ENCODE peak calls at places on chromosomes 12 and 14, in four cellular contexts. One of them, this sample, is unnamed.

GRCh38 chr12:93847517-93848452 is 170.6 kb downstream of the CRADD start:
- DNase-seq in K562: no peak
- DNase-seq in HepG2: no peak
- DNase-seq in GM12878: peak; percentile 82
- DNase-seq in this sample: no peak

GRCh38 chr12:101743724-101744472 is 4.6 kb upstream of the SYCP3 start:
- DNase-seq in GM12878: peak; percentile 67
- DNase-seq in K562: no peak
- DNase-seq in HepG2: no peak
- DNase-seq in this sample: no peak

GRCh38 chr12:117476341-117476740 is 114.9 kb upstream of the NOS1 start:
- DNase-seq in GM12878: no peak
- DNase-seq in HepG2: no peak
- DNase-seq in K562: no peak
- DNase-seq in this sample: no peak

GRCh38 chr12:11653215-11653753 is 3.8 kb downstream of the ETV6 start:
- DNase-seq in GM12878: peak; percentile 69
- DNase-seq in K562: peak; percentile 12
- DNase-seq in HepG2: no peak
- DNase-seq in this sample: no peak

GRCh38 chr12:122844366-122844971 is 9.2 kb downstream of the HIP1R start:
- DNase-seq in HepG2: no peak
- DNase-seq in GM12878: no peak
- DNase-seq in K562: no peak
- DNase-seq in this sample: no peak

GRCh38 chr12:80936642-80937390 is 918 bp downstream of the LIN7A start:
- DNase-seq in GM12878: no peak
- DNase-seq in K562: no peak
- DNase-seq in HepG2: peak; percentile 79
- DNase-seq in this sample: peak; percentile 50

GRCh38 chr14:68283378-68284123 is 464.0 kb downstream of the RAD51B start:
- DNase-seq in K562: no peak
- DNase-seq in HepG2: no peak
- DNase-seq in GM12878: peak; percentile 95
- DNase-seq in this sample: no peak

GRCh38 chr12:121536929-121537813 is 43.7 kb downstream of the KDM2B start:
- DNase-seq in HepG2: peak; percentile 76
- DNase-seq in K562: peak; percentile 60
- DNase-seq in GM12878: peak; percentile 82
- DNase-seq in this sample: peak; percentile 40

GRCh38 chr12:34389378-34390170 is 367.3 kb downstream of the ALG10 start:
- DNase-seq in K562: no peak
- DNase-seq in GM12878: no peak
- DNase-seq in HepG2: no peak
- DNase-seq in this sample: no peak

DNA sequence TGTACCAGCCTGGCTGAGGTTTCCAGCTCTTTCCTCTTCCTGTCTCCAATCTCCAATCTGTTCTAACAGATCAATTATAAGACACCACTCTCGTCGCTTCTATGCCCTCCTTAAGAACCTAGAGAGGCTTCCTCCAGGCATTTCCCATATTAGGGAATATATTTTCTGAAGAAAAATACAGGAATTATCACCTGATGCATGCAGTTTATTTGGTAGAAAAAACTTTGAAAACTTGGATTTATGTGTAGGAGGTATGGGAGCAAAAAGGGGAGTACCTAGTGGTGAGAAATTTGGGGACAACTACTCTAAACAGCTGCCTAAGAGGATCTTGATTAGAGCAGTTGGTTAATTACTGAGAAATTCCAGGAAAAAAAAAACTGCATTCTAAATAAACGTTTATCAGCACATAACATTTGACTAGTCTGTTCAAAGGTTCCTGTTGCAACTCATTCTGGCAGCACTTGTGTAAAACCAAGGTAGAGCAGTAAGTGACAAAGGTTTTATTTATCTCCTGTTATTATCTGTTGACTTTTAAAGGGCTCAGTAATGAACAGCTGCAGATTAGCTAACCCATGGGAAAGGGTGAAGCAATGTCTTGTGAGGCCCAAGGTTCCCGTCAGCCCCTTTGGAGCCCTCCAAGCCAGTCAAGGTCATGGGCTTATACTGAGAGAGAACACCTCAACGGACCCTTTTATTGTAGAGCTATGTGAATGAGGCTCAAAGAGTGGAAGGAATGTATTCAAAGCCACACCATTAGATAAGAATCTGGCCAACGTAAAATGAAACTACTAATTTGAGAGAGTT is 36.4 kb upstream of the NR1H4 start:
- DNase-seq in GM12878: no peak
- DNase-seq in HepG2: peak; percentile 97
- DNase-seq in K562: peak; percentile 18
- DNase-seq in this sample: no peak
- TF ChIP-seq BHLHE40 in GM12878: no peak
- TF ChIP-seq BHLHE40 in HepG2: peak; percentile 69
- TF ChIP-seq BHLHE40 in K562: no peak
- TF ChIP-seq BHLHE40 in this sample: no peak

GRCh38 chr14:94269156-94269555 is 23.9 kb downstream of the SERPINA10 start:
- DNase-seq in K562: no peak
- DNase-seq in GM12878: no peak
- DNase-seq in HepG2: no peak
- DNase-seq in this sample: no peak
- TF ChIP-seq TARDBP in K562: no peak
- TF ChIP-seq TARDBP in GM12878: no peak
- TF ChIP-seq TARDBP in HepG2: no peak
- TF ChIP-seq TARDBP in this sample: no peak

GRCh38 chr12:82858534-82858917 is 171.8 kb downstream of the TMTC2 start:
- DNase-seq in K562: no peak
- DNase-seq in GM12878: no peak
- DNase-seq in HepG2: no peak
- DNase-seq in this sample: no peak

GRCh38 chr12:82857911-82858533 is 171.3 kb downstream of the TMTC2 start:
- DNase-seq in HepG2: no peak
- DNase-seq in K562: no peak
- DNase-seq in GM12878: no peak
- DNase-seq in this sample: no peak

GRCh38 chr12:82852529-82852928 is 165.8 kb downstream of the TMTC2 start:
- DNase-seq in GM12878: no peak
- DNase-seq in HepG2: no peak
- DNase-seq in K562: no peak
- DNase-seq in this sample: no peak

GRCh38 chr12:82855872-82856271 is 169.2 kb downstream of the TMTC2 start:
- DNase-seq in HepG2: no peak
- DNase-seq in K562: no peak
- DNase-seq in GM12878: no peak
- DNase-seq in this sample: no peak

DNA sequence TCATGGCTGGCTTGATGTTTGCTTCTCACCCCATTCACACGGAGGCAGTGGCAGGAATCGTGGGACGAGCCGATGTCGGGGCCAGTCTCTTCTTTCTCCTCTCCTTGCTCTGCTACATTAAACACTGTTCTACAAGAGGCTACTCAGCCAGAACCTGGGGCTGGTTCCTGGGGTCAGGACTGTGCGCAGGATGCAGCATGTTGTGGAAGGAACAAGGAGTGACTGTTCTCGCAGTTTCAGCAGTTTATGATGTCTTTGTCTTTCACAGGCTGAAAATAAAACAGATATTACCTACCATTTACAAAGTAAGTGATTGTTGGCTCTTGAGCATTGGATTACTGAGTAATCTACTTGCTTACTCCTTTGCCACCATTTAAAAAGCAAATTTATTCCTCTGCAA is 170.6 kb downstream of the TMTC2 start:
- DNase-seq in K562: no peak
- DNase-seq in HepG2: no peak
- DNase-seq in GM12878: no peak
- DNase-seq in this sample: no peak
- TF ChIP-seq BHLHE40 in K562: no peak
- TF ChIP-seq BHLHE40 in HepG2: no peak
- TF ChIP-seq BHLHE40 in GM12878: no peak
- TF ChIP-seq BHLHE40 in this sample: no peak

GRCh38 chr14:95776798-95777615 is 63.1 kb upstream of the TCL1A start:
- DNase-seq in HepG2: no peak
- DNase-seq in GM12878: no peak
- DNase-seq in K562: no peak
- DNase-seq in this sample: no peak

GRCh38 chr14:95769976-95770375 is 56.1 kb upstream of the TCL1A start:
- DNase-seq in GM12878: no peak
- DNase-seq in HepG2: no peak
- DNase-seq in K562: no peak
- DNase-seq in this sample: no peak

GRCh38 chr14:95770777-95771176 is 56.9 kb upstream of the TCL1A start:
- DNase-seq in HepG2: no peak
- DNase-seq in GM12878: no peak
- DNase-seq in K562: no peak
- DNase-seq in this sample: no peak

GRCh38 chr14:95774265-95775160 is 60.6 kb upstream of the TCL1A start:
- DNase-seq in GM12878: peak; percentile 16
- DNase-seq in K562: peak; percentile 60
- DNase-seq in HepG2: peak; percentile 41
- DNase-seq in this sample: peak; percentile 69
- TF ChIP-seq TARDBP in GM12878: no peak
- TF ChIP-seq TARDBP in K562: no peak
- TF ChIP-seq TARDBP in HepG2: no peak
- TF ChIP-seq TARDBP in this sample: no peak

DNA sequence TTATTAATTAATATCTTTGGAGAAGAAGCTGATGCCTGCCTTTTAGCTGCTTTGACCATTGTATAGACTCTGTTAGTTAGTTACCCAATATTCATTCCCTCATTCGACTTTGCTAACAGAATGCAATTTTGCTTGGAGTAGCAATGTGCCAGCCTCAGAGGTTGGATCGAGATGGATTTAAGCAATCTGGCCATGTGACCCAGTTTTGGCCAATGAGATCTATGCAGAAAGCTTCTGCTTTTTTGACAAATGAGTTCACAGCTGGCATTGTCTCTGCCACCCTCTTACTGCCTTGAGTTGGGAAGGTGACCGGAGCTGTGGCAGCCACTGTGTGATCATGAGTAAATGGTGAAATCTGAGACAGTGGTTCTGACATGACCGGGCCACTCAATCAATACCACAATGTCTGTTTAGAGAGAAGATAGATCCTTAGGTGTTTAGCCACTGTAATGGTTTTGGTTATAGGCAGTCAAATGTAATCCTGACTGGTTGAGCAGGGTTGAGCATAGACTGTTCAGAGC is 74.9 kb upstream of the MED13L start:
- DNase-seq in K562: no peak
- DNase-seq in GM12878: no peak
- DNase-seq in HepG2: no peak
- DNase-seq in this sample: no peak
- TF ChIP-seq BHLHE40 in K562: no peak
- TF ChIP-seq BHLHE40 in GM12878: no peak
- TF ChIP-seq BHLHE40 in HepG2: no peak
- TF ChIP-seq BHLHE40 in this sample: no peak

DNA sequence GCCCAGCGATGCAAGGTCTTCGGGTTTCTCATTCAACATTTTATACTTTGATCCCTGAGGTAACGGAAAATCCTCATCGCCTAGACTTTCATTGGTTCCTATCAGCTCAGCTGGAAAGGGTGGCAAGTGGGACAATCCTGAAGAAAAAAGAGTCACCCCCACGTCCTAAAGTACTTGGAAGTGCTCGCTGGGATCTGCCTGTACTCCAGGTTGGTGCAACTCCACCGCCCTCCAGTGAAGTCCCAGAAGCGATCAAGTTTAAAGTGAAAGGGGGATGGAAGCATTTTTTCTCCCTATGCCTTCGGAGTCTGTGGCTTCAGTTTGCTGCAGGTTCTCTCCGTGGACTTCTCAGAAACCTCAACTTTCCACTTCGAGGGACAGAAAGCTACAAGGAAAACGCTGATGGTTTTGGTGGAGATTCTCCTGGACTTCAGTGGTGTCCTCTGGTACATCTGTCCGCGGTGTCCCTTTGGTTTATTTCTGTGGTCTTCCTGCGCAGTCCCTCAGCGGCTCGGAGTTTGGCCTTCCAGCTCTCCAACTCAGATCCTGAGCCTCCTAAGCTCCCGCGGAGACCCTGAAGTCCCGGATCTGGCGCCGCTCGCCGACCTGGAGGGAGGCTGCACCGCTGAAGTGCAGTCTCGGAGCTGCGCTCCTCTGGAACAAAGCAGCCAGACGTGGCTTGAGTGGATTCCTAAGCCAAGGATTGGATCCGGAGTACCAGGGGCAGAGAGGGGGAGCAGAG is 1.7 kb upstream of the LRFN5 start:
- DNase-seq in HepG2: no peak
- DNase-seq in K562: peak; percentile 23
- DNase-seq in GM12878: no peak
- DNase-seq in this sample: peak; percentile 51
- TF ChIP-seq TARDBP in HepG2: no peak
- TF ChIP-seq TARDBP in K562: no peak
- TF ChIP-seq TARDBP in GM12878: no peak
- TF ChIP-seq TARDBP in this sample: no peak